ENCODE peak calls at places on chromosomes 6 and 20, in seven cellular contexts. One of them, this sample, is unnamed.

GRCh38 chr20:24208652-24209051 is 220.1 kb upstream of the GGTLC1 start:
- DNase-seq in fibroblast of the aortic adventitia: no peak
- DNase-seq in AG04449: no peak
- DNase-seq in Right ventricle myocardium superior: no peak
- DNase-seq in CD8-positive, alpha-beta memory T cell: no peak
- DNase-seq in EH: no peak
- DNase-seq in psoas muscle: no peak
- DNase-seq in this sample: no peak

GRCh38 chr20:49593441-49594142 is 25.7 kb upstream of the PTGIS start:
- DNase-seq in fibroblast of the aortic adventitia: no peak
- DNase-seq in AG04449: no peak
- DNase-seq in Right ventricle myocardium superior: no peak
- DNase-seq in CD8-positive, alpha-beta memory T cell: no peak
- DNase-seq in EH: no peak
- DNase-seq in psoas muscle: no peak
- DNase-seq in this sample: no peak

GRCh38 chr6:52231411-52232127 is 12.7 kb downstream of the IL17F start:
- DNase-seq in fibroblast of the aortic adventitia: no peak
- DNase-seq in AG04449: no peak
- DNase-seq in Right ventricle myocardium superior: no peak
- DNase-seq in CD8-positive, alpha-beta memory T cell: peak
- DNase-seq in EH: no peak
- DNase-seq in psoas muscle: no peak
- DNase-seq in this sample: no peak

GRCh38 chr20:52975024-52975732 is 3.0 kb downstream of the TSHZ2 start:
- DNase-seq in fibroblast of the aortic adventitia: peak
- DNase-seq in AG04449: no peak
- DNase-seq in Right ventricle myocardium superior: no peak
- DNase-seq in CD8-positive, alpha-beta memory T cell: no peak
- DNase-seq in EH: no peak
- DNase-seq in psoas muscle: no peak
- DNase-seq in this sample: no peak

GRCh38 chr20:20709858-20710257 is 2.6 kb downstream of the RALGAPA2 start:
- DNase-seq in fibroblast of the aortic adventitia: no peak
- DNase-seq in AG04449: no peak
- DNase-seq in Right ventricle myocardium superior: no peak
- DNase-seq in CD8-positive, alpha-beta memory T cell: no peak
- DNase-seq in EH: no peak
- DNase-seq in psoas muscle: no peak
- DNase-seq in this sample: no peak

GRCh38 chr6:93644611-93645010 is 225.3 kb upstream of the EPHA7 start:
- DNase-seq in fibroblast of the aortic adventitia: no peak
- DNase-seq in AG04449: no peak
- DNase-seq in Right ventricle myocardium superior: no peak
- DNase-seq in CD8-positive, alpha-beta memory T cell: no peak
- DNase-seq in EH: no peak
- DNase-seq in psoas muscle: no peak
- DNase-seq in this sample: no peak

GRCh38 chr6:32815115-32815514 is 1.7 kb downstream of the HLA-DOB start:
- DNase-seq in fibroblast of the aortic adventitia: peak
- DNase-seq in AG04449: no peak
- DNase-seq in Right ventricle myocardium superior: no peak
- DNase-seq in CD8-positive, alpha-beta memory T cell: no peak
- DNase-seq in EH: peak
- DNase-seq in psoas muscle: no peak
- DNase-seq in this sample: no peak

GRCh38 chr20:17611540-17612286 is 41.8 kb downstream of the DSTN start:
- DNase-seq in fibroblast of the aortic adventitia: peak
- DNase-seq in AG04449: no peak
- DNase-seq in Right ventricle myocardium superior: no peak
- DNase-seq in CD8-positive, alpha-beta memory T cell: no peak
- DNase-seq in EH: peak
- DNase-seq in psoas muscle: no peak
- DNase-seq in this sample: peak

GRCh38 chr20:39290575-39290974 is 328.4 kb downstream of the DHX35 start:
- DNase-seq in fibroblast of the aortic adventitia: no peak
- DNase-seq in AG04449: no peak
- DNase-seq in Right ventricle myocardium superior: no peak
- DNase-seq in CD8-positive, alpha-beta memory T cell: no peak
- DNase-seq in EH: no peak
- DNase-seq in psoas muscle: no peak
- DNase-seq in this sample: no peak

GRCh38 chr6:34146801-34147592 is 1.1 kb upstream of the GRM4 start:
- DNase-seq in fibroblast of the aortic adventitia: peak
- DNase-seq in AG04449: no peak
- DNase-seq in Right ventricle myocardium superior: peak
- DNase-seq in CD8-positive, alpha-beta memory T cell: no peak
- DNase-seq in EH: peak
- DNase-seq in psoas muscle: no peak
- DNase-seq in this sample: peak

GRCh38 chr6:7228662-7229375 is 84.2 kb downstream of the SSR1 start:
- DNase-seq in fibroblast of the aortic adventitia: no peak
- DNase-seq in AG04449: no peak
- DNase-seq in Right ventricle myocardium superior: no peak
- DNase-seq in CD8-positive, alpha-beta memory T cell: no peak
- DNase-seq in EH: no peak
- DNase-seq in psoas muscle: no peak
- DNase-seq in this sample: no peak

GRCh38 chr20:539848-540247 is 3.7 kb downstream of the CSNK2A1 start:
- DNase-seq in fibroblast of the aortic adventitia: peak
- DNase-seq in AG04449: peak
- DNase-seq in Right ventricle myocardium superior: no peak
- DNase-seq in CD8-positive, alpha-beta memory T cell: no peak
- DNase-seq in EH: peak
- DNase-seq in psoas muscle: no peak
- DNase-seq in this sample: peak

GRCh38 chr6:45651301-45651700 is 273.6 kb upstream of the SUPT3H start:
- DNase-seq in fibroblast of the aortic adventitia: no peak
- DNase-seq in AG04449: no peak
- DNase-seq in Right ventricle myocardium superior: no peak
- DNase-seq in CD8-positive, alpha-beta memory T cell: no peak
- DNase-seq in EH: no peak
- DNase-seq in psoas muscle: no peak
- DNase-seq in this sample: no peak

GRCh38 chr6:38305995-38306681 is 333.6 kb downstream of the BTBD9 start:
- DNase-seq in fibroblast of the aortic adventitia: no peak
- DNase-seq in AG04449: no peak
- DNase-seq in Right ventricle myocardium superior: no peak
- DNase-seq in CD8-positive, alpha-beta memory T cell: no peak
- DNase-seq in EH: no peak
- DNase-seq in psoas muscle: no peak
- DNase-seq in this sample: no peak

GRCh38 chr6:15573376-15573775 is 89.5 kb downstream of the DTNBP1 start:
- DNase-seq in fibroblast of the aortic adventitia: no peak
- DNase-seq in AG04449: no peak
- DNase-seq in Right ventricle myocardium superior: no peak
- DNase-seq in CD8-positive, alpha-beta memory T cell: no peak
- DNase-seq in EH: no peak
- DNase-seq in psoas muscle: no peak
- DNase-seq in this sample: no peak

GRCh38 chr6:3209114-3210023 is 18.1 kb downstream of the TUBB2B start:
- DNase-seq in fibroblast of the aortic adventitia: peak
- DNase-seq in AG04449: peak
- DNase-seq in Right ventricle myocardium superior: no peak
- DNase-seq in CD8-positive, alpha-beta memory T cell: no peak
- DNase-seq in EH: peak
- DNase-seq in psoas muscle: peak
- DNase-seq in this sample: peak

GRCh38 chr6:136792066-136792944 is at the start of gene MAP3K5:
- DNase-seq in fibroblast of the aortic adventitia: peak
- DNase-seq in AG04449: no peak
- DNase-seq in Right ventricle myocardium superior: peak
- DNase-seq in CD8-positive, alpha-beta memory T cell: peak
- DNase-seq in EH: peak
- DNase-seq in psoas muscle: peak
- DNase-seq in this sample: peak

GRCh38 chr6:28758046-28758817 is 165.6 kb downstream of the TRIM27 start:
- DNase-seq in fibroblast of the aortic adventitia: peak
- DNase-seq in AG04449: no peak
- DNase-seq in Right ventricle myocardium superior: no peak
- DNase-seq in CD8-positive, alpha-beta memory T cell: no peak
- DNase-seq in EH: peak
- DNase-seq in psoas muscle: no peak
- DNase-seq in this sample: peak

GRCh38 chr20:59006167-59006863 is 739 bp downstream of the CTSZ start:
- DNase-seq in fibroblast of the aortic adventitia: no peak
- DNase-seq in AG04449: no peak
- DNase-seq in Right ventricle myocardium superior: no peak
- DNase-seq in CD8-positive, alpha-beta memory T cell: no peak
- DNase-seq in EH: peak
- DNase-seq in psoas muscle: peak
- DNase-seq in this sample: no peak

GRCh38 chr6:135937126-135937525 is 85.6 kb downstream of the PDE7B start:
- DNase-seq in fibroblast of the aortic adventitia: no peak
- DNase-seq in AG04449: no peak
- DNase-seq in Right ventricle myocardium superior: no peak
- DNase-seq in CD8-positive, alpha-beta memory T cell: no peak
- DNase-seq in EH: no peak
- DNase-seq in psoas muscle: no peak
- DNase-seq in this sample: no peak

GRCh38 chr6:30955367-30956042 is 14.7 kb downstream of the MUCL3 start:
- DNase-seq in fibroblast of the aortic adventitia: no peak
- DNase-seq in AG04449: no peak
- DNase-seq in Right ventricle myocardium superior: peak
- DNase-seq in CD8-positive, alpha-beta memory T cell: peak
- DNase-seq in EH: peak
- DNase-seq in psoas muscle: peak
- DNase-seq in this sample: peak

GRCh38 chr6:31614075-31614619 is 887 bp upstream of the AIF1 start:
- DNase-seq in fibroblast of the aortic adventitia: no peak
- DNase-seq in AG04449: no peak
- DNase-seq in Right ventricle myocardium superior: no peak
- DNase-seq in CD8-positive, alpha-beta memory T cell: no peak
- DNase-seq in EH: no peak
- DNase-seq in psoas muscle: no peak
- DNase-seq in this sample: no peak

GRCh38 chr6:33813960-33814662 is 10.3 kb upstream of the MLN start:
- DNase-seq in fibroblast of the aortic adventitia: no peak
- DNase-seq in AG04449: no peak
- DNase-seq in Right ventricle myocardium superior: peak
- DNase-seq in CD8-positive, alpha-beta memory T cell: no peak
- DNase-seq in EH: no peak
- DNase-seq in psoas muscle: no peak
- DNase-seq in this sample: no peak

GRCh38 chr6:162940426-162940825 is 212.7 kb downstream of the PACRG start:
- DNase-seq in fibroblast of the aortic adventitia: no peak
- DNase-seq in AG04449: no peak
- DNase-seq in Right ventricle myocardium superior: no peak
- DNase-seq in CD8-positive, alpha-beta memory T cell: no peak
- DNase-seq in EH: no peak
- DNase-seq in psoas muscle: no peak
- DNase-seq in this sample: no peak

This sample was measured in iris pigment epithelial cell.